ENCODE peak calls at places on chromosomes 3 and 15, in ten cellular contexts. One of them, this sample, is unnamed.

GRCh38 chr3:95775486-95776094 is 1038.8 kb upstream of the EPHA6 start:
- DNase-seq in A549: no peak
- DNase-seq in right lobe of liver: no peak
- DNase-seq in H1: no peak
- DNase-seq in ovary: no peak
- DNase-seq in HepG2: no peak
- DNase-seq in thyroid gland: no peak
- DNase-seq in HCT116: no peak
- DNase-seq in IMR-90: no peak
- DNase-seq in transverse colon: no peak
- DNase-seq in this sample: no peak

GRCh38 chr3:152232679-152233078 is 36.0 kb upstream of the MBNL1 start:
- DNase-seq in ovary: no peak
- DNase-seq in transverse colon: no peak
- DNase-seq in thyroid gland: no peak
- DNase-seq in IMR-90: no peak
- DNase-seq in A549: no peak
- DNase-seq in HCT116: no peak
- DNase-seq in right lobe of liver: no peak
- DNase-seq in H1: no peak
- DNase-seq in HepG2: no peak
- DNase-seq in this sample: no peak

GRCh38 chr3:143016321-143016972 is 15.1 kb downstream of the U2SURP start:
- DNase-seq in ovary: no peak
- DNase-seq in right lobe of liver: no peak
- DNase-seq in thyroid gland: no peak
- DNase-seq in transverse colon: no peak
- DNase-seq in HepG2: no peak
- DNase-seq in HCT116: no peak
- DNase-seq in IMR-90: no peak
- DNase-seq in H1: no peak
- DNase-seq in A549: no peak
- DNase-seq in this sample: no peak

GRCh38 chr3:60884005-60884404 is 367.2 kb downstream of the FHIT start:
- DNase-seq in IMR-90: no peak
- DNase-seq in ovary: no peak
- DNase-seq in right lobe of liver: no peak
- DNase-seq in HCT116: no peak
- DNase-seq in transverse colon: no peak
- DNase-seq in A549: no peak
- DNase-seq in H1: no peak
- DNase-seq in HepG2: no peak
- DNase-seq in thyroid gland: no peak
- DNase-seq in this sample: no peak

GRCh38 chr15:64459382-64459781 is 996 bp upstream of the ZNF609 start:
- DNase-seq in right lobe of liver: no peak
- DNase-seq in A549: no peak
- DNase-seq in ovary: no peak
- DNase-seq in HCT116: no peak
- DNase-seq in IMR-90: no peak
- DNase-seq in thyroid gland: no peak
- DNase-seq in transverse colon: no peak
- DNase-seq in HepG2: no peak
- DNase-seq in H1: no peak
- DNase-seq in this sample: no peak

GRCh38 chr15:74402873-74403589 is 30.7 kb downstream of the SEMA7A start:
- DNase-seq in IMR-90: no peak
- DNase-seq in H1: no peak
- DNase-seq in HCT116: no peak
- DNase-seq in HepG2: no peak
- DNase-seq in thyroid gland: peak
- DNase-seq in ovary: no peak
- DNase-seq in right lobe of liver: peak
- DNase-seq in transverse colon: peak
- DNase-seq in A549: no peak
- DNase-seq in this sample: no peak

GRCh38 chr3:32293908-32294307 is 55.4 kb downstream of the CMTM8 start:
- DNase-seq in transverse colon: no peak
- DNase-seq in right lobe of liver: no peak
- DNase-seq in HepG2: no peak
- DNase-seq in ovary: no peak
- DNase-seq in H1: no peak
- DNase-seq in thyroid gland: no peak
- DNase-seq in IMR-90: no peak
- DNase-seq in A549: no peak
- DNase-seq in HCT116: no peak
- DNase-seq in this sample: no peak

GRCh38 chr3:65582012-65582717 is 456.6 kb downstream of the MAGI1 start:
- DNase-seq in H1: no peak
- DNase-seq in IMR-90: no peak
- DNase-seq in transverse colon: no peak
- DNase-seq in thyroid gland: no peak
- DNase-seq in HepG2: peak
- DNase-seq in right lobe of liver: no peak
- DNase-seq in A549: no peak
- DNase-seq in HCT116: no peak
- DNase-seq in ovary: no peak
- DNase-seq in this sample: no peak

GRCh38 chr3:127074900-127075360 is 92.0 kb downstream of the PLXNA1 start:
- DNase-seq in IMR-90: peak
- DNase-seq in A549: no peak
- DNase-seq in thyroid gland: peak
- DNase-seq in HCT116: no peak
- DNase-seq in HepG2: no peak
- DNase-seq in right lobe of liver: no peak
- DNase-seq in H1: no peak
- DNase-seq in transverse colon: no peak
- DNase-seq in ovary: no peak
- DNase-seq in this sample: no peak

GRCh38 chr15:96974761-96975160 is 644.3 kb downstream of the NR2F2 start:
- DNase-seq in thyroid gland: no peak
- DNase-seq in HepG2: no peak
- DNase-seq in IMR-90: no peak
- DNase-seq in A549: no peak
- DNase-seq in ovary: no peak
- DNase-seq in H1: no peak
- DNase-seq in HCT116: no peak
- DNase-seq in transverse colon: no peak
- DNase-seq in right lobe of liver: no peak
- DNase-seq in this sample: no peak

GRCh38 chr3:101970915-101971314 is 121.6 kb downstream of the NFKBIZ start:
- DNase-seq in H1: no peak
- DNase-seq in thyroid gland: no peak
- DNase-seq in HCT116: no peak
- DNase-seq in HepG2: no peak
- DNase-seq in transverse colon: no peak
- DNase-seq in IMR-90: no peak
- DNase-seq in ovary: no peak
- DNase-seq in A549: no peak
- DNase-seq in right lobe of liver: no peak
- DNase-seq in this sample: no peak

GRCh38 chr15:81327526-81327925 is 3.6 kb upstream of the STARD5 start:
- DNase-seq in HCT116: no peak
- DNase-seq in H1: no peak
- DNase-seq in transverse colon: no peak
- DNase-seq in A549: no peak
- DNase-seq in right lobe of liver: no peak
- DNase-seq in ovary: no peak
- DNase-seq in thyroid gland: no peak
- DNase-seq in IMR-90: peak
- DNase-seq in HepG2: no peak
- DNase-seq in this sample: no peak

GRCh38 chr3:122146466-122146865 is 37.0 kb upstream of the CASR start:
- DNase-seq in thyroid gland: no peak
- DNase-seq in HCT116: no peak
- DNase-seq in transverse colon: no peak
- DNase-seq in HepG2: no peak
- DNase-seq in right lobe of liver: no peak
- DNase-seq in A549: no peak
- DNase-seq in ovary: no peak
- DNase-seq in H1: no peak
- DNase-seq in IMR-90: no peak
- DNase-seq in this sample: peak

GRCh38 chr3:115648559-115648958 is 25.2 kb downstream of the GAP43 start:
- DNase-seq in ovary: no peak
- DNase-seq in IMR-90: peak
- DNase-seq in HCT116: no peak
- DNase-seq in HepG2: no peak
- DNase-seq in H1: no peak
- DNase-seq in A549: no peak
- DNase-seq in transverse colon: no peak
- DNase-seq in right lobe of liver: no peak
- DNase-seq in thyroid gland: no peak
- DNase-seq in this sample: no peak
- H3K27ac ChIP-seq in ovary: no peak
- H3K27ac ChIP-seq in IMR-90: no peak
- H3K27ac ChIP-seq in HCT116: no peak
- H3K27ac ChIP-seq in HepG2: no peak
- H3K27ac ChIP-seq in H1: no peak
- H3K27ac ChIP-seq in A549: no peak
- H3K27ac ChIP-seq in transverse colon: no peak
- H3K27ac ChIP-seq in right lobe of liver: no peak
- H3K27ac ChIP-seq in thyroid gland: no peak
- H3K27ac ChIP-seq in this sample: no peak

GRCh38 chr3:100578646-100579045 is 30.8 kb upstream of the ADGRG7 start:
- DNase-seq in right lobe of liver: no peak
- DNase-seq in A549: no peak
- DNase-seq in ovary: no peak
- DNase-seq in HepG2: no peak
- DNase-seq in H1: no peak
- DNase-seq in thyroid gland: no peak
- DNase-seq in IMR-90: no peak
- DNase-seq in transverse colon: no peak
- DNase-seq in HCT116: no peak
- DNase-seq in this sample: no peak

GRCh38 chr3:100577382-100578008 is 31.9 kb upstream of the ADGRG7 start:
- DNase-seq in HCT116: no peak
- DNase-seq in thyroid gland: no peak
- DNase-seq in transverse colon: no peak
- DNase-seq in right lobe of liver: no peak
- DNase-seq in IMR-90: no peak
- DNase-seq in H1: no peak
- DNase-seq in ovary: no peak
- DNase-seq in HepG2: no peak
- DNase-seq in A549: no peak
- DNase-seq in this sample: no peak

GRCh38 chr3:100575704-100576103 is 33.7 kb upstream of the ADGRG7 start:
- DNase-seq in transverse colon: no peak
- DNase-seq in HepG2: no peak
- DNase-seq in H1: no peak
- DNase-seq in right lobe of liver: no peak
- DNase-seq in HCT116: no peak
- DNase-seq in thyroid gland: no peak
- DNase-seq in A549: no peak
- DNase-seq in ovary: no peak
- DNase-seq in IMR-90: no peak
- DNase-seq in this sample: no peak

GRCh38 chr3:100570811-100571210 is 38.6 kb upstream of the ADGRG7 start:
- DNase-seq in ovary: no peak
- DNase-seq in A549: no peak
- DNase-seq in thyroid gland: no peak
- DNase-seq in HCT116: no peak
- DNase-seq in right lobe of liver: no peak
- DNase-seq in IMR-90: no peak
- DNase-seq in H1: no peak
- DNase-seq in HepG2: no peak
- DNase-seq in transverse colon: no peak
- DNase-seq in this sample: no peak

GRCh38 chr3:100574536-100574935 is 34.9 kb upstream of the ADGRG7 start:
- DNase-seq in HCT116: no peak
- DNase-seq in thyroid gland: no peak
- DNase-seq in HepG2: no peak
- DNase-seq in transverse colon: no peak
- DNase-seq in right lobe of liver: no peak
- DNase-seq in IMR-90: no peak
- DNase-seq in A549: no peak
- DNase-seq in H1: no peak
- DNase-seq in ovary: no peak
- DNase-seq in this sample: no peak
- TF ChIP-seq POLR2A in HCT116: no peak
- TF ChIP-seq POLR2A in thyroid gland: no peak
- TF ChIP-seq POLR2A in HepG2: no peak
- TF ChIP-seq POLR2A in transverse colon: no peak
- TF ChIP-seq POLR2A in right lobe of liver: no peak
- TF ChIP-seq POLR2A in IMR-90: no peak
- TF ChIP-seq POLR2A in A549: no peak
- TF ChIP-seq POLR2A in H1: no peak
- TF ChIP-seq POLR2A in ovary: no peak
- TF ChIP-seq POLR2A in this sample: no peak

DNA sequence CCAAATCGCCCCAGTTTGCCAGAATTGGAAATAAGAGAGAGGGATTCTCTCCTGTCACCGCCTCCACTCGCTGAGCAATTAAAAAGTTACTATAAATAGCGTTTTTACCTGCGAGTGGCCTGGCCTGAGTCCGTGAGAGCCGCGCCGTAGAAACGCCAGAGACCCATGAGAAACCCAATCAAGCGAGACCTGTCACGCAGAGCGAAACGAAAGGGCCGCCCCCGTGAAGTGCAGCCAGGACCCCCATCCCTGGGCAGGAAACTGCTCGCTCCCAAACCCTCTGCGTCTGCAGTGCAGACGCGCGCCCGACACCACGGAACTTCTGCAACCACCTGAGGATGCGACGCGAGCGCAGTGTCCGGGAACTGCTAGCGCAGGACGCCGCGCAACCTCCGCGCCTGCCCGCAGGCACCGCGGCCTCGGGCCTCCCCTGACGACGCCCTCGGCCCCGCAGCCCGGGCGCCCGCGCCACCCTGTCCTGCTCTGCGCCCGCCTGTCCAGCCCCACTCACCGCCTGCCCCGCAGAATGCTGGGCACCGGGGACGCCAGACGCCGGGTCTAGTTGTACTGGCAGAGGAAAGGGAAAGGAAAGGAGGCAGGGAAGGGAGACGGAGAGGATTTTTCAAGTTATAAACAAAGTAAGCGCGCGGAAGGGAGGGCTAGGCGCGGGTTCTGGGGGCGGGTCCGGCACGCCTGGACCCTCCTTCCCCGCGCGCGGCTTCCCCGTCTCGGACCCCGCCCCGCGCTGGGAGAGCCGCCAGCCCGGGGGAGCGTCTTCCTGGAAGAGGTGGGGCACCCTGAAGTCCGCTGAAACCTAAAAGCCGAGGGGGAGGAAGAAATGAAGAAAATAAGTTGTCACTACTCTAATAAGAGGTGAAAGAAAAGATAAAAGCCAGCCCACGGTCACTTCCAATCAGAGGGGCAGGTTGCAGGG is at the start of gene PLSCR4:
- DNase-seq in thyroid gland: peak
- DNase-seq in HepG2: no peak
- DNase-seq in right lobe of liver: peak
- DNase-seq in A549: peak
- DNase-seq in ovary: peak
- DNase-seq in HCT116: peak
- DNase-seq in IMR-90: peak
- DNase-seq in transverse colon: peak
- DNase-seq in H1: peak
- DNase-seq in this sample: peak
- H3K27ac ChIP-seq in thyroid gland: peak
- H3K27ac ChIP-seq in HepG2: no peak
- H3K27ac ChIP-seq in right lobe of liver: peak
- H3K27ac ChIP-seq in A549: peak
- H3K27ac ChIP-seq in ovary: peak
- H3K27ac ChIP-seq in HCT116: peak
- H3K27ac ChIP-seq in IMR-90: peak
- H3K27ac ChIP-seq in transverse colon: peak
- H3K27ac ChIP-seq in H1: no peak
- H3K27ac ChIP-seq in this sample: peak

GRCh38 chr3:59836525-59836924 is 786.7 kb upstream of the CFAP20DC start:
- DNase-seq in H1: no peak
- DNase-seq in transverse colon: no peak
- DNase-seq in HCT116: no peak
- DNase-seq in right lobe of liver: no peak
- DNase-seq in A549: no peak
- DNase-seq in thyroid gland: no peak
- DNase-seq in IMR-90: no peak
- DNase-seq in ovary: no peak
- DNase-seq in HepG2: no peak
- DNase-seq in this sample: no peak
- TF ChIP-seq POLR2A in H1: no peak
- TF ChIP-seq POLR2A in transverse colon: no peak
- TF ChIP-seq POLR2A in HCT116: no peak
- TF ChIP-seq POLR2A in right lobe of liver: no peak
- TF ChIP-seq POLR2A in A549: no peak
- TF ChIP-seq POLR2A in thyroid gland: no peak
- TF ChIP-seq POLR2A in IMR-90: no peak
- TF ChIP-seq POLR2A in ovary: no peak
- TF ChIP-seq POLR2A in HepG2: no peak
- TF ChIP-seq POLR2A in this sample: no peak

This sample was measured in body of pancreas.